ENCODE peak calls at places on chromosomes 2 and 18, in nine cellular contexts. G is thyroid gland, N is gastrocnemius medialis, A is transverse colon, W is heart left ventricle, Z is suprapubic skin, S is right lobe of liver, M is IMR-90, O is sigmoid colon. B is an unnamed sample. For H3K4me1, the result is how much of the 10 kb centered on the place peaks cover.

GRCh38 chr18:50422286-50422898 is 47.5 kb downstream of the SKA1 start:
- DNase-seq in S (no peak), O (no peak), N (no peak), Z (no peak), A (no peak), M (no peak), G (no peak), W (no peak), B (no peak)

GRCh38 chr2:45009303-45009927 is at the start of gene SIX2:
- DNase-seq in W (peak), N (peak), Z (peak), S (peak), M (peak), A (peak), O (peak), G (peak), B (peak)

GRCh38 chr2:173644146-173644545 is 289.5 kb downstream of the CDCA7 start:
- DNase-seq in Z (no peak), S (no peak), M (peak), N (no peak), W (no peak), A (no peak), O (no peak), G (no peak), B (no peak)

GRCh38 chr2:134927195-134927594 is 8.6 kb downstream of the CCNT2 start:
- DNase-seq in A (no peak), W (no peak), G (no peak), O (no peak), M (peak), N (peak), Z (no peak), S (no peak), B (no peak)

GRCh38 chr2:133886735-133887675 is 318.7 kb upstream of the NCKAP5 start:
- DNase-seq in M (peak), O (peak), W (peak), S (peak), Z (no peak), N (peak), G (peak), A (peak), B (peak)

GRCh38 chr2:64608867-64609228 is 44.9 kb downstream of the SERTAD2 start:
- DNase-seq in S (no peak), M (no peak), Z (peak), A (no peak), W (peak), N (no peak), O (peak), G (no peak), B (no peak)

GRCh38 chr2:17479875-17480274 is 38.4 kb downstream of the RAD51AP2 start:
- DNase-seq in M (peak), G (no peak), A (no peak), O (no peak), W (no peak), S (peak), N (no peak), Z (no peak), B (no peak)

GRCh38 chr2:109499549-109499948 is 114.2 kb downstream of the SEPTIN10 start:
- DNase-seq in O (no peak), W (peak), S (no peak), N (no peak), M (no peak), A (peak), G (peak), Z (no peak), B (no peak)

GRCh38 chr2:97714084-97714949 is 941 bp downstream of the ZAP70 start:
- DNase-seq in O (peak), M (no peak), W (no peak), Z (peak), N (no peak), A (no peak), G (no peak), S (no peak), B (peak)

GRCh38 chr18:8616026-8616401 is 6.8 kb downstream of the RAB12 start:
- DNase-seq in S (no peak), Z (no peak), A (no peak), N (no peak), O (no peak), G (no peak), M (no peak), W (no peak), B (no peak)

GRCh38 chr2:201450910-201451329 is 338 bp downstream of the TRAK2 start:
- DNase-seq in Z (no peak), G (no peak), S (no peak), A (no peak), O (no peak), M (peak), W (no peak), N (no peak), B (no peak)

GRCh38 chr18:61797691-61798590 is 94.9 kb downstream of the RNF152 start:
- DNase-seq in A (no peak), N (no peak), O (no peak), W (no peak), S (no peak), M (no peak), Z (no peak), G (no peak), B (no peak)

GRCh38 chr2:130263606-130264005 is 65.4 kb upstream of the TUBA3E start:
- DNase-seq in O (no peak), N (no peak), A (no peak), G (no peak), Z (no peak), M (no peak), S (peak), W (no peak), B (no peak)

GRCh38 chr2:78992451-78992806 is 33.1 kb upstream of the REG3G start:
- DNase-seq in S (no peak), G (peak), Z (no peak), M (no peak), O (no peak), N (no peak), A (peak), W (no peak), B (no peak)

GRCh38 chr18:2526320-2526719 is 45.0 kb downstream of the METTL4 start:
- DNase-seq in G (no peak), N (no peak), S (no peak), M (no peak), A (no peak), W (no peak), O (no peak), Z (no peak), B (no peak)

GRCh38 chr18:46751882-46752281 is 5.0 kb downstream of the ST8SIA5 start:
- DNase-seq in O (no peak), G (no peak), Z (no peak), A (no peak), S (no peak), W (no peak), M (no peak), N (no peak), B (no peak)

GRCh38 chr2:232839680-232840079 is 30.4 kb upstream of the SNORC start:
- DNase-seq in S (peak), W (peak), M (no peak), G (peak), O (peak), A (peak), Z (no peak), N (peak), B (no peak)

GRCh38 chr2:219492575-219492974 is 6.1 kb upstream of the GMPPA start:
- DNase-seq in W (no peak), M (no peak), A (no peak), N (no peak), S (no peak), G (no peak), O (no peak), Z (no peak), B (no peak)

GRCh38 chr18:62187543-62188378 is 706 bp downstream of the RELCH start:
- DNase-seq in S (peak), M (peak), O (no peak), N (no peak), W (no peak), Z (peak), A (peak), G (peak), B (no peak)

GRCh38 chr2:157363612-157364101 is 38.0 kb upstream of the ERMN start:
- DNase-seq in M (no peak), A (no peak), N (no peak), G (no peak), O (no peak), W (no peak), S (no peak), Z (no peak), B (no peak)

GRCh38 chr18:42586603-42587002 is 528.9 kb downstream of the RIT2 start:
- DNase-seq in W (no peak), Z (no peak), M (no peak), N (no peak), O (no peak), A (no peak), G (no peak), S (no peak), B (no peak)

GRCh38 chr18:12703714-12704113 is 872 bp downstream of the PSMG2 start:
- DNase-seq in G (no peak), W (no peak), A (no peak), N (no peak), O (no peak), M (peak), Z (no peak), S (no peak), B (no peak)

GRCh38 chr2:151267537-151267936 is 5.9 kb upstream of the RBM43 start:
- DNase-seq in A (no peak), S (no peak), Z (no peak), W (no peak), G (no peak), N (no peak), O (no peak), M (no peak), B (no peak)

GRCh38 chr2:74399785-74400184 is 19.7 kb upstream of the DCTN1 start:
- DNase-seq in G (no peak), S (no peak), Z (no peak), N (no peak), O (no peak), A (no peak), W (no peak), M (peak), B (no peak)

GRCh38 chr2:105682401-105682800 is 62.3 kb upstream of the NCK2 start:
- DNase-seq in M (no peak), S (no peak), W (no peak), Z (no peak), A (no peak), G (no peak), N (no peak), O (no peak), B (no peak)

GRCh38 chr18:51212606-51213005 is 15.1 kb upstream of the MEX3C start:
- DNase-seq in A (no peak), O (no peak), S (no peak), W (no peak), M (no peak), Z (no peak), G (no peak), N (no peak), B (no peak)

GRCh38 chr2:223887127-223887526 is 49.7 kb upstream of the AP1S3 start:
- DNase-seq in Z (no peak), A (no peak), M (peak), G (no peak), W (no peak), N (no peak), S (no peak), O (no peak), B (no peak)

GRCh38 chr2:223113161-223113560 is 61.2 kb downstream of the KCNE4 start:
- DNase-seq in N (no peak), G (no peak), M (peak), A (no peak), W (no peak), O (no peak), S (no peak), Z (no peak), B (no peak)

GRCh38 chr2:169983506-169983905 is 156.3 kb downstream of the UBR3 start:
- DNase-seq in N (no peak), G (no peak), M (no peak), A (no peak), Z (no peak), O (no peak), S (no peak), W (no peak), B (no peak)

GRCh38 chr2:235636471-235637005 is 142.7 kb downstream of the AGAP1 start:
- DNase-seq in W (no peak), S (no peak), O (no peak), G (no peak), M (no peak), N (no peak), A (no peak), Z (no peak), B (no peak)

GRCh38 chr2:235639387-235639786 is 145.5 kb downstream of the AGAP1 start:
- DNase-seq in O (peak), M (peak), W (peak), N (peak), S (no peak), A (peak), Z (peak), G (peak), B (peak)

GRCh38 chr2:235639885-235640284 is 146.0 kb downstream of the AGAP1 start:
- DNase-seq in W (no peak), Z (no peak), O (no peak), M (no peak), N (no peak), G (no peak), A (no peak), S (no peak), B (no peak)

GRCh38 chr2:235637906-235638305 is 144.1 kb downstream of the AGAP1 start:
- DNase-seq in M (no peak), W (no peak), A (peak), G (no peak), Z (no peak), O (no peak), S (no peak), N (no peak), B (no peak)

DNA sequence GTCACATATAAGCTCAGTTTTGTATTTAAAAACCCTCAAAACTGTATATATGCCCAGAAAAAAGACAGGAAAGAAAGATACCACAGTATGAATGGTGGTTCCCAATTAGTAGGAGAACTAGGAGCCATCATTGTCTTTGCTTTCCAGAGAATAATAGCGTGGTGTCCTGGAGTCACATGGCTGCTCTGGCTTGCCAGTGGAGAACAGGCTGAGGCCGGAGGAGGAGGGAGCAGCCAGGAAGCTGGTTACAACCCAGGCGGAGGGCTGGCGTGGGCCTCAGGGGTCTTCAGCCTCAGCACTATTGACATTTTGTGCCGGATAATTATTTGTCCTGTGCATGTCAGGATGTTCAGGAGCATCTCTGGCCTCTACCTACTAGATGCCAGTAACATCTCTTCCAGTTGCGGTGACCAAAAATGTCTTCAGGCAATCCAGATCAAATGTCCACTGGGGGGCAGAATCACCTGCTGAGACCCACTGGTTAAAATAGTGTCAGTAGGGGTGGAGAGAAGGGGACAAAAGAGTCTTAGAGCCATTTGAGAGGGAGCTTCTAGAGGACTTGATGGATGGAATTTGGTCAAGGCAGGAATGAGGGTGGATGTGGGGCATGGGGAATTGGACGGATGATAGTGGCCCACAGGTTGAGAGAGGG is 144.8 kb downstream of the AGAP1 start:
- DNase-seq in W (no peak), G (no peak), N (no peak), Z (no peak), A (no peak), O (no peak), S (no peak), M (no peak), B (no peak)
- TF ChIP-seq CTCF in W (no peak), G (no peak), N (no peak), Z (no peak), A (no peak), O (no peak), S (no peak), M (no peak), B (no peak)

DNA sequence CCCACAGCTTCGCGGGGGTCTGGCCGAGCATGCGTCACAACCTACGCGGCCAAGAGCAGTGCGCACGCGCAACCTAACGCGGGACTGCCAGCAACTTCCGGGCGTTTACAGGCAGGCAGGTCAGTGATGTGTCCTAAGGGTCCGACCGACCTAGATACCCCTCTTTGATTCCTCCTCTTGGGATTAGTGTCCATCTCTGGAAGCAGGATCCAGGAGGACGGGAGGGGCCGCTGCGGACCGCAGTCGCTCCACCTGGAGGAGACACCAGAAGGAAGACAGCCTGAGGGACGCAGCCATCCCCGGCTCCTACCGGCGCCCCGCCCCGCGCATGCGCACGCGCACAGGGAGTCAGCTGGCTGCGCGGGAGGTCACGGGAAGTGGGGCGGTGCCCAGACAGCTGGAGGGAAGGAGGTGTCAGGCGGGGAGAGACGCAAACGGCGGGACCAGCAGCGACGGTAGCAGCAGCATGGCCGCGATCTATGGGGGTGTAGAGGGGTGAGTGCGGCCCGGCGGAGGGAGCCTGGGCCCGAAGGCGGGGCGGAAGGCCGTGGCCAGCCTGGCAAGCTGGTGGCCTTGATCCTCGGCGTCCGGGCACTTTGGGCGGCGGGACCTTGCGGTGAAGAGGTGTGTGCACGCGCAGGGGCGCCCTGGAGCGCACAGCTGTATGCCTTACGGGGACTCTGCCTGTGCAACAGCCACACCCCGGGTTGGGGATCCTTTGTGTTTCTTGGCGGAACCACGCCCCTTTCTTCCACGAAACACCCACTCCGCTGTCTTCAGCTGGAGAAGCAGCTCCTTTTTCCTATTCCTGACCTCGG is at the start of gene NAGK:
- DNase-seq in N (peak), O (peak), G (peak), W (peak), A (peak), M (peak), S (peak), Z (peak), B (peak)
- TF ChIP-seq POLR2A in N (peak), O (peak), G (peak), W (peak), A (peak), M (peak), S (peak), Z (peak), B (peak)

DNA sequence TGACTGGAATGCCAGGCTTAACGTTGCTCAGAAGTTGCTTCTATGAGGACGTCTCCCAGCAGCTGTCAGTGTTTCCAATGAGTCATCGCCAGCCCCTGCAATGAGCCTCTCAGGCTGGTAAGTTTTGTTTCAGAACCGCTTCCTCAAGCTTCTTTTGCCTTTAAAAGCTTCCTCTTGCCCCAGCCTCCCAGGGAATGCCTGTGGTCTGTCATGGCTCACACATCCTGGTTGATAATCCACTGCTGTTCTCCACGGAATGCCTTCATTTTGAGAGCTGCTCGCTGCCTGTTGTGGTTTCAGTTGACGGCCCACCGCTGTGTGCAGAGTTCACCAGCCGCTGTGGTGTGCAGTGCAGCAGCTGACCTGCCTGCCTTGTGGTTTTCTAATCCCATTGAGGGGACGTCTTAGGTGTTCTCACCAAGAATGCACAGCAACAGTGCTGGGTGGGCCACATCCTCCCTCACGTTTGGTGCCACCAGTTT is 96.4 kb downstream of the RTP5 start:
- DNase-seq in Z (no peak), W (peak), O (peak), G (no peak), N (peak), M (peak), S (peak), A (peak), B (no peak)
- H3K4me1 ChIP-seq in Z (under half), W (under half), O (under half), G (under half), N (under half), M (under half), S (under half), A (under half), B (under half)

GRCh38 chr2:172098650-172099471 is 3.8 kb downstream of the DLX2 start:
- DNase-seq in M (peak), S (no peak), N (no peak), A (peak), Z (no peak), W (no peak), O (peak), G (no peak), B (no peak)
- TF ChIP-seq CTCF in M (no peak), S (no peak), N (no peak), A (no peak), Z (no peak), W (no peak), O (no peak), G (no peak), B (no peak)

DNA sequence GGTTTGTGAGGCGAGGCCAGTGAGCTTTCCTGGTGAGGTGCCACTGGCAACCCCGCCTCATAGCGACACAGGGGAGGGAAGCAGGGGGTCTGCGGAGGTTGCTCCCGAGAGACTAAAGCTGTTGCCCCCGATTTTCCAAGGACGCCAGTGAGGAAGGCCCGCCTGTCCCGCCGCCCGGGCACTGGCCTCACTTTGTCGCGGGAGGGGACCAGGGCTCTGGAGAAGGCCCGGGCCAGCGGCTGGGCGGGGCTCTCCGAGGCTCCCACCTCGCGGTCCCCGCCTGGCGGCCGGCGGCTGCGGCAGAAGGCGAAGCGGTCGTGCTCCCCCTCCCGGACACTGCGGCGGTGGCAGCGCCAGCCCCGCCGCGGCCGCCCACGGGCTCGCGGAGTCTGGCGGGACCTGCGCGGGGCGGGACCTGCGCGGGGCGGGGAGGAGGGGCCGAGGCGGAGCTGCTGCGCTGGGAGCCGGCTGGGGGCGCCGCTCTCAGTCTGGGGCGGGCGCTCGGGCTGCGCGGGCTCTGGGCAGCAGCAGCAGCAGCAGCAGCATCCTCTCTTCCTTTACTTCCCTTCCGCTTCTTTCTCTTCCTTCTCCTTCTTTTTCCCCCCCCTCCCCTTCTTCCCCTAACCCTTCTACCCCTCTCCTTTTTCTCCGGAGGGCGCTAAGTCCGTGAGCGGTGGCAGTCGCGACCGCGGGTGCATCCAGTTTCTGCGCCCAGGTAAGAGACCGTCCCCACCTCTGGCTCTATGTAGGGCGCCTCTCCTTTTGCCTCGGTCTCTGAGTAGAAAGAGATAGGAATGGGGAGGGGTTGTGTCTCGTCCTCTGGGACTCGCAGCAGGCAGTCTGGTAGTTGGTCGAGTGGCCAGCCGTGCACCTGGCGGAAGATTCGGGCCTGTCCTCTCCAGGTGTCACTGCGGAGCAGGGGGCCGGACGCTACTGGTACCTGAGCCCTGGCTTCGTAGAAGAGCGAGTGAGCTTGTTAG is at the start of gene MAP2:
- DNase-seq in O (peak), M (peak), Z (peak), N (peak), W (peak), S (peak), A (peak), G (peak), B (peak)
- TF ChIP-seq POLR2A in O (no peak), M (no peak), Z (no peak), N (peak), W (no peak), S (peak), A (no peak), G (peak), B (no peak)

GRCh38 chr2:234256516-234256915 is 206.0 kb downstream of the SPP2 start:
- DNase-seq in M (no peak), S (no peak), G (no peak), N (no peak), O (no peak), W (no peak), Z (no peak), A (no peak), B (no peak)
- H3K4me1 ChIP-seq in M (under half), S (under half), G (under half), N (under half), O (under half), W (under half), Z (under half), A (under half), B (under half)

GRCh38 chr2:155209696-155210449 is 511.4 kb downstream of the KCNJ3 start:
- DNase-seq in G (no peak), M (no peak), O (no peak), A (no peak), S (no peak), W (no peak), N (no peak), Z (no peak), B (no peak)
- TF ChIP-seq CTCF in G (no peak), M (no peak), O (no peak), A (no peak), S (no peak), W (no peak), N (no peak), Z (no peak), B (no peak)